ENCODE peak calls at places on chromosomes 3 and 15, in ten cellular contexts. One of them, this sample, is unnamed.

GRCh38 chr3:120144267-120144666 is 50.0 kb upstream of the GSK3B start:
- DNase-seq in WTC11: peak
- DNase-seq in nephron progenitor cell: no peak
- DNase-seq in choroid plexus epithelial cell: peak
- DNase-seq in Calu3: peak
- DNase-seq in tibial artery: no peak
- DNase-seq in activated T-cell treated with anti-CD3 and anti-CD28 coated beads for 1 hour: no peak
- DNase-seq in fibroblast of the aortic adventitia: peak
- DNase-seq in EH: peak
- DNase-seq in NCI-H2029: no peak
- DNase-seq in this sample: no peak

GRCh38 chr3:51703026-51703775 is 3.7 kb upstream of the GRM2 start:
- DNase-seq in WTC11: peak
- DNase-seq in fibroblast of the aortic adventitia: no peak
- DNase-seq in tibial artery: no peak
- DNase-seq in choroid plexus epithelial cell: no peak
- DNase-seq in NCI-H2029: peak
- DNase-seq in nephron progenitor cell: no peak
- DNase-seq in EH: no peak
- DNase-seq in activated T-cell treated with anti-CD3 and anti-CD28 coated beads for 1 hour: no peak
- DNase-seq in Calu3: no peak
- DNase-seq in this sample: no peak

GRCh38 chr3:39158138-39158715 is 4.8 kb upstream of the CSRNP1 start:
- DNase-seq in activated T-cell treated with anti-CD3 and anti-CD28 coated beads for 1 hour: no peak
- DNase-seq in tibial artery: no peak
- DNase-seq in EH: no peak
- DNase-seq in WTC11: no peak
- DNase-seq in Calu3: no peak
- DNase-seq in choroid plexus epithelial cell: no peak
- DNase-seq in fibroblast of the aortic adventitia: no peak
- DNase-seq in NCI-H2029: no peak
- DNase-seq in nephron progenitor cell: no peak
- DNase-seq in this sample: no peak

GRCh38 chr15:41851167-41851523 is 12.5 kb downstream of the PLA2G4B start:
- DNase-seq in NCI-H2029: no peak
- DNase-seq in fibroblast of the aortic adventitia: no peak
- DNase-seq in WTC11: no peak
- DNase-seq in activated T-cell treated with anti-CD3 and anti-CD28 coated beads for 1 hour: no peak
- DNase-seq in nephron progenitor cell: no peak
- DNase-seq in choroid plexus epithelial cell: no peak
- DNase-seq in Calu3: no peak
- DNase-seq in EH: no peak
- DNase-seq in tibial artery: no peak
- DNase-seq in this sample: no peak

GRCh38 chr3:196650740-196651311 is 11.3 kb downstream of the NRROS start:
- DNase-seq in Calu3: peak
- DNase-seq in WTC11: no peak
- DNase-seq in fibroblast of the aortic adventitia: peak
- DNase-seq in choroid plexus epithelial cell: peak
- DNase-seq in EH: peak
- DNase-seq in nephron progenitor cell: no peak
- DNase-seq in NCI-H2029: peak
- DNase-seq in tibial artery: peak
- DNase-seq in activated T-cell treated with anti-CD3 and anti-CD28 coated beads for 1 hour: no peak
- DNase-seq in this sample: peak

GRCh38 chr15:49279481-49280186 is 109.6 kb downstream of the GALK2 start:
- DNase-seq in nephron progenitor cell: no peak
- DNase-seq in activated T-cell treated with anti-CD3 and anti-CD28 coated beads for 1 hour: no peak
- DNase-seq in WTC11: no peak
- DNase-seq in NCI-H2029: no peak
- DNase-seq in choroid plexus epithelial cell: peak
- DNase-seq in Calu3: no peak
- DNase-seq in fibroblast of the aortic adventitia: no peak
- DNase-seq in tibial artery: no peak
- DNase-seq in EH: no peak
- DNase-seq in this sample: no peak

GRCh38 chr15:60583946-60584345 is 105.0 kb upstream of the ICE2 start:
- DNase-seq in nephron progenitor cell: no peak
- DNase-seq in activated T-cell treated with anti-CD3 and anti-CD28 coated beads for 1 hour: no peak
- DNase-seq in WTC11: no peak
- DNase-seq in choroid plexus epithelial cell: no peak
- DNase-seq in fibroblast of the aortic adventitia: no peak
- DNase-seq in tibial artery: no peak
- DNase-seq in EH: no peak
- DNase-seq in NCI-H2029: no peak
- DNase-seq in Calu3: no peak
- DNase-seq in this sample: no peak

GRCh38 chr3:47014036-47014435 is 34.6 kb downstream of the NBEAL2 start:
- DNase-seq in EH: no peak
- DNase-seq in choroid plexus epithelial cell: no peak
- DNase-seq in activated T-cell treated with anti-CD3 and anti-CD28 coated beads for 1 hour: no peak
- DNase-seq in WTC11: no peak
- DNase-seq in NCI-H2029: no peak
- DNase-seq in nephron progenitor cell: no peak
- DNase-seq in Calu3: no peak
- DNase-seq in tibial artery: no peak
- DNase-seq in fibroblast of the aortic adventitia: no peak
- DNase-seq in this sample: no peak

GRCh38 chr15:51912528-51912927 is 59.0 kb downstream of the LEO1 start:
- DNase-seq in EH: no peak
- DNase-seq in nephron progenitor cell: no peak
- DNase-seq in choroid plexus epithelial cell: no peak
- DNase-seq in WTC11: no peak
- DNase-seq in activated T-cell treated with anti-CD3 and anti-CD28 coated beads for 1 hour: no peak
- DNase-seq in tibial artery: no peak
- DNase-seq in fibroblast of the aortic adventitia: no peak
- DNase-seq in NCI-H2029: no peak
- DNase-seq in Calu3: no peak
- DNase-seq in this sample: no peak

GRCh38 chr15:73685981-73686380 is 1.8 kb downstream of the CD276 start:
- DNase-seq in Calu3: no peak
- DNase-seq in nephron progenitor cell: no peak
- DNase-seq in WTC11: no peak
- DNase-seq in choroid plexus epithelial cell: peak
- DNase-seq in tibial artery: no peak
- DNase-seq in EH: no peak
- DNase-seq in activated T-cell treated with anti-CD3 and anti-CD28 coated beads for 1 hour: no peak
- DNase-seq in NCI-H2029: no peak
- DNase-seq in fibroblast of the aortic adventitia: no peak
- DNase-seq in this sample: no peak

GRCh38 chr3:128001576-128001975 is 50.7 kb upstream of the SEC61A1 start:
- DNase-seq in fibroblast of the aortic adventitia: no peak
- DNase-seq in nephron progenitor cell: no peak
- DNase-seq in WTC11: peak
- DNase-seq in activated T-cell treated with anti-CD3 and anti-CD28 coated beads for 1 hour: no peak
- DNase-seq in Calu3: no peak
- DNase-seq in NCI-H2029: no peak
- DNase-seq in EH: no peak
- DNase-seq in choroid plexus epithelial cell: no peak
- DNase-seq in tibial artery: no peak
- DNase-seq in this sample: no peak

GRCh38 chr3:196524527-196524926 is 9.4 kb upstream of the SMCO1 start:
- DNase-seq in nephron progenitor cell: no peak
- DNase-seq in activated T-cell treated with anti-CD3 and anti-CD28 coated beads for 1 hour: no peak
- DNase-seq in EH: no peak
- DNase-seq in Calu3: no peak
- DNase-seq in fibroblast of the aortic adventitia: no peak
- DNase-seq in WTC11: no peak
- DNase-seq in NCI-H2029: no peak
- DNase-seq in tibial artery: no peak
- DNase-seq in choroid plexus epithelial cell: peak
- DNase-seq in this sample: no peak

GRCh38 chr15:74311734-74312444 is 55.6 kb downstream of the CYP11A1 start:
- DNase-seq in WTC11: peak
- DNase-seq in activated T-cell treated with anti-CD3 and anti-CD28 coated beads for 1 hour: no peak
- DNase-seq in NCI-H2029: no peak
- DNase-seq in fibroblast of the aortic adventitia: no peak
- DNase-seq in tibial artery: no peak
- DNase-seq in Calu3: peak
- DNase-seq in nephron progenitor cell: peak
- DNase-seq in EH: peak
- DNase-seq in choroid plexus epithelial cell: peak
- DNase-seq in this sample: no peak

This sample was measured in left cardiac atrium.